ENCODE peak calls at places on chromosomes 7 and 10, in seven cellular contexts. P is activated CD4-positive, alpha-beta memory T cell treated with anti-CD3 and anti-CD28 coated beads, Interleukin-2, amount 10 ng/mL, durations not matched to agents 7 days and 5 days; O is GM10248; B is body of pancreas; F is tibial artery; L is GM13976; T is stimulated activated CD8-positive, alpha-beta memory T cell treated with anti-CD3 and anti-CD28 coated beads, Interleukin-4, amount 100 ng/mL, for 4 hours. E is an unnamed sample.

GRCh38 chr10:88707429-88708110 is 1.5 kb downstream of the LIPK start:
- DNase-seq in O (no peak), T (no peak), F (no peak), L (no peak), P (no peak), B (no peak), E (no peak)

GRCh38 chr7:91265693-91266066 is 1.4 kb downstream of the FZD1 start:
- DNase-seq in F (no peak), O (no peak), B (peak; percentile 41), T (no peak), P (no peak), L (peak; percentile 22), E (no peak)

GRCh38 chr7:119090851-119091250 is 866.3 kb downstream of the ANKRD7 start:
- DNase-seq in T (no peak), P (no peak), O (no peak), L (no peak), F (no peak), B (no peak), E (no peak)

GRCh38 chr10:3312403-3312802 is 139.8 kb upstream of the PITRM1 start:
- DNase-seq in O (no peak), B (no peak), L (no peak), T (no peak), P (no peak), F (no peak), E (no peak)

GRCh38 chr10:90394306-90394705 is 463.5 kb downstream of the HTR7 start:
- DNase-seq in B (no peak), O (no peak), F (no peak), T (no peak), L (no peak), P (no peak), E (no peak)

GRCh38 chr7:69603351-69603750 is 5.1 kb downstream of the AUTS2 start:
- DNase-seq in F (no peak), T (no peak), L (peak; percentile 30), P (no peak), B (no peak), O (no peak), E (no peak)

GRCh38 chr7:521221-522070 is 1.8 kb upstream of the PDGFA start:
- DNase-seq in P (no peak), F (peak; percentile 52), B (peak; percentile 75), O (peak; percentile 75), L (peak; percentile 84), T (no peak), E (peak; percentile 41)

GRCh38 chr10:117134084-117135025 is 3.7 kb downstream of the VAX1 start:
- DNase-seq in L (no peak), P (no peak), T (no peak), B (no peak), O (no peak), F (no peak), E (peak; percentile 9)

GRCh38 chr10:78458983-78459638 is 425.4 kb downstream of the RPS24 start:
- DNase-seq in L (no peak), B (peak; percentile 51), F (peak; percentile 11), T (no peak), O (no peak), P (no peak), E (no peak)

GRCh38 chr7:155993420-155994252 is 181.4 kb upstream of the SHH start:
- DNase-seq in P (peak; percentile 5), B (no peak), F (no peak), O (no peak), L (no peak), T (no peak), E (no peak)

GRCh38 chr10:62000037-62000603 is 98.6 kb downstream of the ARID5B start:
- DNase-seq in F (no peak), T (no peak), L (peak; percentile 45), P (no peak), O (peak; percentile 68), B (no peak), E (no peak)

GRCh38 chr10:89567566-89568245 is 32.3 kb upstream of the SLC16A12 start:
- DNase-seq in T (no peak), F (no peak), B (no peak), O (no peak), L (no peak), P (no peak), E (no peak)